ENCODE peak calls at places on chromosomes 5 and 9, in seven cellular contexts. E, X, K, H, V, P and D are unnamed samples.

GRCh38 chr9:4987996-4988421 is 2.9 kb downstream of the JAK2 start:
- DNase-seq in E (peak), X (peak), K (peak), H (peak), V (peak), P (peak), D (peak)

GRCh38 chr9:4048441-4048840 is 251.4 kb downstream of the GLIS3 start:
- DNase-seq in E (peak), X (no peak), K (no peak), H (peak), V (no peak), P (no peak), D (no peak)

GRCh38 chr5:125283372-125283771 is 536.9 kb upstream of the ZNF608 start:
- DNase-seq in E (no peak), X (no peak), K (no peak), H (no peak), V (no peak), P (no peak), D (no peak)

GRCh38 chr5:172533058-172533398 is 78.7 kb upstream of the SH3PXD2B start:
- DNase-seq in E (no peak), X (peak), K (no peak), H (no peak), V (no peak), P (peak), D (no peak)

GRCh38 chr9:93599571-93600403 is 23.4 kb downstream of the PHF2 start:
- DNase-seq in E (no peak), X (peak), K (no peak), H (no peak), V (no peak), P (no peak), D (no peak)

GRCh38 chr9:35423499-35423898 is 66.4 kb upstream of the RUSC2 start:
- DNase-seq in E (peak), X (no peak), K (no peak), H (peak), V (peak), P (no peak), D (no peak)

GRCh38 chr9:34443976-34444375 is 14.4 kb downstream of the FAM219A start:
- DNase-seq in E (no peak), X (no peak), K (no peak), H (no peak), V (no peak), P (no peak), D (no peak)

GRCh38 chr9:108113579-108113978 is 624.0 kb upstream of the KLF4 start:
- DNase-seq in E (peak), X (no peak), K (no peak), H (no peak), V (no peak), P (no peak), D (no peak)

GRCh38 chr5:10291736-10292135 is 16.0 kb downstream of the CMBL start:
- DNase-seq in E (no peak), X (no peak), K (no peak), H (no peak), V (no peak), P (no peak), D (no peak)

GRCh38 chr5:97085787-97086181 is 56.6 kb downstream of the LIX1 start:
- DNase-seq in E (no peak), X (no peak), K (no peak), H (no peak), V (no peak), P (no peak), D (no peak)

GRCh38 chr5:89421035-89421434 is 538.1 kb upstream of the MEF2C start:
- DNase-seq in E (no peak), X (no peak), K (no peak), H (no peak), V (no peak), P (no peak), D (no peak)

GRCh38 chr9:134641989-134642384 is 384 bp downstream of the COL5A1 start:
- DNase-seq in E (no peak), X (no peak), K (no peak), H (no peak), V (no peak), P (no peak), D (no peak)

GRCh38 chr5:115461506-115462290 is 82.9 kb downstream of the FEM1C start:
- DNase-seq in E (peak), X (no peak), K (no peak), H (peak), V (no peak), P (no peak), D (peak)

GRCh38 chr5:113043491-113043931 is 66.9 kb downstream of the DCP2 start:
- DNase-seq in E (no peak), X (peak), K (no peak), H (no peak), V (peak), P (peak), D (no peak)

GRCh38 chr9:123326030-123326586 is 29.9 kb upstream of the CRB2 start:
- DNase-seq in E (no peak), X (no peak), K (no peak), H (no peak), V (no peak), P (no peak), D (no peak)

GRCh38 chr9:123331303-123331702 is 24.7 kb upstream of the CRB2 start:
- DNase-seq in E (no peak), X (no peak), K (no peak), H (no peak), V (no peak), P (no peak), D (no peak)

GRCh38 chr9:123326662-123327093 is 29.3 kb upstream of the CRB2 start:
- DNase-seq in E (no peak), X (no peak), K (no peak), H (no peak), V (no peak), P (peak), D (no peak)

GRCh38 chr9:123327697-123328100 is 28.3 kb upstream of the CRB2 start:
- DNase-seq in E (no peak), X (no peak), K (no peak), H (no peak), V (no peak), P (no peak), D (no peak)

GRCh38 chr9:123329329-123329955 is 26.6 kb upstream of the CRB2 start:
- DNase-seq in E (no peak), X (no peak), K (no peak), H (no peak), V (peak), P (peak), D (no peak)
- TF ChIP-seq CEBPB in E (no peak), X (no peak), K (no peak), H (no peak), V (no peak), P (no peak), D (no peak)

GRCh38 chr9:96448546-96449170 is 1.3 kb upstream of the HABP4 start:
- DNase-seq in E (no peak), X (no peak), K (no peak), H (no peak), V (no peak), P (no peak), D (no peak)
- TF ChIP-seq CEBPB in E (no peak), X (no peak), K (no peak), H (no peak), V (no peak), P (no peak), D (no peak)

DNA sequence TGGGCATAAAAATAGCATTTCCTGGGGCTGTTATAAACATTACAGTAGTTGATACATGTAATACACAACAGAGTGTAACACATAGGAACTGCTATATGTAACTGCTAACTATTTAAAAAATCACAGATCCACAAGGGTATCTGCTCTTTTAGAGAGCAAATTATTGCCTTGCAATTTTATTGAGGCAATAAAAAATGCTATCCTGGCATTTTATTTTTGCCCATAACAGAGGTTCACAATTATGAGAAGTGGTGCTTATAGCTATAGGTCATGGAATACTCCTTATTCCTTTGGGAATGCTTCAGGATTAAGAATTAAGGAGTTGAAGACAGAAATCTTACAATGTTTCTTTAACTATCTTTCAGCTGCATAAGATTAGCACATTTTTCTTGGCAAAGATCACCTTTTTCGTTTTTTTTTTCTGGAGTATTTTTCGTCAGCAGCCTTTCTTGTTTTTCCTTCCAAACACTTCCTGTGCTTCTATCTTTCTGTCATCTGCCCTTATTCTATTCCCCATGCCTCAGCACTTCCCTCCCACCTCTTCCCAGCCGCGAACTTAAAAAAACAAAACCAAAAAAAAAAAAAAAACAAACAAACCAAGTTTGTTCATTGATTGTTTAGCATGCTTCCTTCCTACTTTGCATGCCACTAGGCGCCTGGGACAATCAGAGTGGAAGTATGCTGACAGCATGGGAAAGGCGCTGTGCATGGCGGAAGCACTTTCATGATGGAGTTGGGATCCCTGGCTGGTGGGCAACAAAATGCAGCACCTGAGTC is 264.2 kb downstream of the MAST4 start:
- DNase-seq in E (no peak), X (no peak), K (no peak), H (no peak), V (no peak), P (no peak), D (no peak)
- TF ChIP-seq CEBPB in E (no peak), X (no peak), K (no peak), H (no peak), V (no peak), P (no peak), D (no peak)

GRCh38 chr5:38854907-38855306 is 9.1 kb downstream of the OSMR start:
- DNase-seq in E (no peak), X (no peak), K (no peak), H (no peak), V (no peak), P (no peak), D (no peak)

GRCh38 chr5:38858839-38859238 is 13.0 kb downstream of the OSMR start:
- DNase-seq in E (no peak), X (no peak), K (no peak), H (no peak), V (peak), P (no peak), D (no peak)

GRCh38 chr5:38848637-38849036 is 2.8 kb downstream of the OSMR start:
- DNase-seq in E (no peak), X (no peak), K (no peak), H (no peak), V (no peak), P (no peak), D (no peak)

GRCh38 chr5:38856660-38857059 is 10.8 kb downstream of the OSMR start:
- DNase-seq in E (no peak), X (no peak), K (no peak), H (no peak), V (no peak), P (no peak), D (no peak)

DNA sequence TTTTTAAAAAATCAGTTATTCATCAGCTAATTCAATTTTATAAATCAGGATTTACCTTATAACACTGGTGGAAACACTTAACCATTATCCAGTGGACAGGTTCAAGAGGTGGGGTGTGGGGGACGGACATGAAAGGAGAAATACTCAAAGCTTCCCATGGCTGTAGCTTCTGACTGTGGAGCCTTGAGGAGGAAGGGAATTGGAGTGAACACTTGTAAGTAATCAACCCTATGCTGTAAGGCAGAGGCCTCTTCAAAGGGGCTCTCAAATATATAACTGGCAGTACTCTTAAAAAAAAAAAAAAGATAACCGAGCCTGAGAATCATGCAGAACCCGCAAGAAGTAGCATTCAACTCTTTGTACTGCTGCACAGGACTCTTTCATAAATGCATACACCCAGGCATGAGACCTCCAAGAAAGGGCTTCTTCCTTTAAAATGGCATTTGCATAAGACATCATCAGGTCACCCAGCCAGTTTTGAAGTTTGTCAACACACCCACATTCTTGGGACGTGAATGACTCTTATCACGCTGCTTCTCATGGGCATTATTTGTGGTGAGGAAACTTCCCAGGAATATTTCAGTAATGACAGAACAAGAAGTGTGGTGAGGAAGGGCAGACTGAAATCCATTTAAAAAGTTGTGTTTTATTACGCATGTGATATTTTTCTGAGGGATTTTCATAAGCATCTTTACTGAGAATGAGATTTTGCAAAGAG is 8.1 kb downstream of the OSMR start:
- DNase-seq in E (peak), X (no peak), K (no peak), H (peak), V (no peak), P (no peak), D (peak)
- TF ChIP-seq CEBPB in E (peak), X (no peak), K (no peak), H (no peak), V (no peak), P (no peak), D (peak)

GRCh38 chr5:73624888-73625287 is 1.1 kb upstream of the ARHGEF28 start:
- DNase-seq in E (no peak), X (no peak), K (no peak), H (no peak), V (no peak), P (no peak), D (no peak)

GRCh38 chr5:73626814-73627313 is 868 bp downstream of the ARHGEF28 start:
- DNase-seq in E (no peak), X (no peak), K (no peak), H (no peak), V (no peak), P (no peak), D (no peak)

GRCh38 chr5:73625905-73626811 is at the start of gene ARHGEF28:
- DNase-seq in E (peak), X (peak), K (no peak), H (peak), V (peak), P (peak), D (no peak)

GRCh38 chr5:73623929-73624404 is 2.0 kb upstream of the ARHGEF28 start:
- DNase-seq in E (no peak), X (no peak), K (no peak), H (no peak), V (peak), P (no peak), D (no peak)

DNA sequence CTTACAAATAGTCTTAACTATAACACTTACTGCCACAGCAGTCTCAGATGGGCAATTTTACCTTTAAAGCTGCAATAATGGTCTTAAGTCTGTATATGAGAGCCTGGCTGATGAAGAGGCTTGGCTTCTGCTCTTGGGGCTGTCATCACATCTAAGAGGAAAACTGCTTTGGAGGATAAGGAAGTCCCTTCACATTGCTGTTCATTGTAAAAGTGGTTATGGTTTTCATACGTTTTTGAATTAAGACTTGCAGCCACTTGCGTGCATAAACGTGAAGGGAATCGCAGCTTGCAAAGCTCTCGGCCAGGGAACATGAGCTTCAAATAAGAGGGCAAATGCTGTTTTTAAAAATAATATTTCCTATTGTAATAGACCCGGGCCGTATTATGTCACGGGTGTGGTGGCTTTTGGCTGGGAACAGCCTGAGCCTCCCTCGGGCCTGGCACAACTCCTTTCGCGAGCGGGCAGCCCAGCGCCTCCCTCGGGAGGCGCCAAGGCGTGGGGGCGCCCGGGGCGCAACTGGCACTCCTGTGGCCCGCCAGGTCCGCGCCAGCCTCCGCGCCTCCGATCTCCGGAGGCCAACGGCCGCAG is 587 bp upstream of the ARHGEF28 start:
- DNase-seq in E (peak), X (no peak), K (no peak), H (no peak), V (no peak), P (no peak), D (no peak)
- TF ChIP-seq CEBPB in E (no peak), X (no peak), K (no peak), H (no peak), V (no peak), P (no peak), D (no peak)

GRCh38 chr5:6431214-6432195 is 17.2 kb upstream of the UBE2QL1 start:
- DNase-seq in E (no peak), X (no peak), K (no peak), H (no peak), V (no peak), P (no peak), D (no peak)

GRCh38 chr5:6430418-6431028 is 18.1 kb upstream of the UBE2QL1 start:
- DNase-seq in E (no peak), X (no peak), K (no peak), H (no peak), V (no peak), P (no peak), D (no peak)

GRCh38 chr5:6424110-6424659 is 24.5 kb upstream of the UBE2QL1 start:
- DNase-seq in E (no peak), X (no peak), K (no peak), H (no peak), V (no peak), P (no peak), D (no peak)

GRCh38 chr5:6424700-6425099 is 24.0 kb upstream of the UBE2QL1 start:
- DNase-seq in E (no peak), X (no peak), K (no peak), H (no peak), V (no peak), P (no peak), D (no peak)

DNA sequence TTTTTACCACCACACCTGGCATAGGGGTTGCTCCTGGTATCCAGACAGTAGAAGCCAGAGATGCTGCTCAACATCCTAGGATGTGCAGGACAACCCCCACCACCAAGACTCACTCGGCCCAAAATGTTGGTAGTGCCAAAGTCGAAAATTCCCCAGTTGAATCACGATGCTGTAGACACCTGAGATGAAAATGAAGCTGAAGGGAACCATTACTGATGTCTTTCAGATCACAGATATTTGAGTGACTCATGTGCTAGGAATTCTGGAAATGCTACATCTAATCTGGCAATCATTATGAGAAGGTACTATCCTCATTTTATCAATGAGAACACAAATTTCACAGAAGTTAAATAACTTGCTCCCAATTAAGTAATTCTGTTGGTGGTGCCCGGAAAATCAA is 21.0 kb upstream of the UBE2QL1 start:
- DNase-seq in E (no peak), X (no peak), K (no peak), H (no peak), V (no peak), P (no peak), D (no peak)
- TF ChIP-seq CEBPB in E (no peak), X (no peak), K (no peak), H (no peak), V (no peak), P (no peak), D (no peak)

DNA sequence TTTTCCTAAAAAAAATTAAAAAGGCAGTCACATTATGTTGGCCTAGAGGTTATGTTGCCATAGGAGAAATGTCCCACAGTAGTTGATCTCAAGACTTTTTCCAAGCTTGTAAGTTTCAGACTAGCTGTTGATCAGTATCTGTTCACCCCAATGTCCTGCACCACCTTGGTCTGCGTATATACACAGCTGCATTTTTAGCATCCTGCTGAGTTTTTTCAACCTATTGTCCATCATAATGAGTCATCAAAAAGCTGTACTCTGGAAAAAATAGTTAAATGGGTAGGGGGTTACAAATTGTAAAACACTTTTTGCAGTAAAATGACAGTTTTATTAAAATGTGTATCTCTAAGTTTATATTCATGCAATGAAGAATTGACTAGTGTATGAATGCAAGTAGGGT is 53.2 kb upstream of the TMEM171 start:
- DNase-seq in E (peak), X (no peak), K (no peak), H (no peak), V (no peak), P (no peak), D (no peak)
- TF ChIP-seq CEBPB in E (no peak), X (no peak), K (no peak), H (no peak), V (no peak), P (no peak), D (no peak)

DNA sequence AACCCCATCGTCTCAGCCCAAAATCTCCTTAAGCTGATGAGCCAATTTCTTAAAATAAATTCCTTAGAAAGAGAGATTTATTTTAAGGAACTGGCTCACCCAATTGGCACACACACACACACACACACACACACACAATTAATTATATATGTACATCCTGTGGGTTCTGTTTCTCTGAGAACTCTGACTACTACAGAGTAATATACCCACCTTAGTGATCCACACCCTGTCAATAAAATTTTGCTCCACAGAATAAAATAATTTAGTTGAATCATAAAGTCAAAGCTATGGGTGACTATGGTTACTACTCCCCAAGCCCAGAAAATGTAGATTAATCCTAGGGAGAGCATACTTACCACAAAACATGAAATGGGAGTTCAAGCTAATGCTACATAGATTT is 131.0 kb downstream of the DMAC1 start:
- DNase-seq in E (no peak), X (no peak), K (no peak), H (no peak), V (no peak), P (no peak), D (no peak)
- TF ChIP-seq CEBPB in E (no peak), X (no peak), K (no peak), H (no peak), V (no peak), P (no peak), D (no peak)